ENCODE peak calls at places on chromosomes 4 and X, in ten cellular contexts. C is aorta, O is OCI-LY7, Y is prostate gland, X is DND-41, T is mammary epithelial cell, A is IMR-90, U is Karpas-422, J is colonic mucosa, P is psoas muscle. H is an unnamed sample. For H3K4me1, the result is how much of the 10 kb centered on the place peaks cover.

GRCh38 chr4:2932951-2933565 is 30.1 kb downstream of the NOP14 start:
- DNase-seq in C (peak), O (no peak), Y (no peak), X (no peak), T (no peak), A (no peak), U (peak), J (no peak), P (peak), H (no peak)

GRCh38 chr4:173337463-173337862 is 3.3 kb upstream of the HMGB2 start:
- DNase-seq in C (no peak), O (no peak), Y (no peak), X (no peak), T (no peak), A (peak), U (no peak), J (no peak), P (no peak), H (no peak)

GRCh38 chr4:122836941-122837340 is 10.3 kb downstream of the FGF2 start:
- DNase-seq in C (no peak), O (no peak), Y (no peak), X (no peak), T (peak), A (peak), U (no peak), J (no peak), P (no peak), H (no peak)

GRCh38 chr4:179195887-179196286 is 1753.7 kb upstream of the AGA start:
- DNase-seq in C (no peak), O (no peak), Y (no peak), X (no peak), T (no peak), A (no peak), U (no peak), J (no peak), P (no peak), H (no peak)

GRCh38 chr4:184962125-184962638 is 56.1 kb upstream of the HELT start:
- DNase-seq in C (no peak), O (no peak), Y (no peak), X (no peak), T (no peak), A (no peak), U (no peak), J (no peak), P (no peak), H (no peak)

GRCh38 chr4:10121568-10122097 is 5.0 kb upstream of the WDR1 start:
- DNase-seq in C (no peak), O (no peak), Y (no peak), X (peak), T (no peak), A (no peak), U (no peak), J (peak), P (no peak), H (no peak)

GRCh38 chr4:150580244-150580643 is 1.7 kb upstream of the MAB21L2 start:
- DNase-seq in C (no peak), O (no peak), Y (no peak), X (no peak), T (no peak), A (no peak), U (no peak), J (no peak), P (no peak), H (no peak)

GRCh38 chrX:16114640-16115039 is 8.7 kb upstream of the GRPR start:
- DNase-seq in C (no peak), O (no peak), Y (no peak), X (no peak), T (no peak), A (peak), U (no peak), J (no peak), P (no peak), H (no peak)

GRCh38 chr4:108080752-108081151 is 88.0 kb downstream of the LEF1 start:
- DNase-seq in C (no peak), O (no peak), Y (no peak), X (no peak), T (no peak), A (no peak), U (no peak), J (no peak), P (no peak), H (no peak)

GRCh38 chrX:16148896-16149295 is 18.4 kb upstream of the MAGEB17 start:
- DNase-seq in C (no peak), O (no peak), Y (no peak), X (no peak), T (peak), A (no peak), U (no peak), J (no peak), P (no peak), H (no peak)

GRCh38 chrX:102712967-102713677 is 874 bp downstream of the GPRASP2 start:
- DNase-seq in C (no peak), O (no peak), Y (peak), X (no peak), T (peak), A (peak), U (no peak), J (peak), P (peak), H (peak)

GRCh38 chrX:550514-550913 is 80.1 kb upstream of the SHOX start:
- DNase-seq in C (no peak), O (no peak), Y (no peak), X (no peak), T (no peak), A (no peak), U (no peak), J (no peak), P (no peak), H (no peak)

GRCh38 chr4:82587826-82588225 is 26.0 kb upstream of the TMEM150C start:
- DNase-seq in C (no peak), O (no peak), Y (no peak), X (no peak), T (no peak), A (no peak), U (no peak), J (no peak), P (no peak), H (no peak)

GRCh38 chr4:82467442-82467841 is 37.1 kb downstream of the ENOPH1 start:
- DNase-seq in C (no peak), O (no peak), Y (no peak), X (no peak), T (no peak), A (no peak), U (no peak), J (no peak), P (no peak), H (no peak)

GRCh38 chr4:37243061-37243460 is 1.5 kb upstream of the NWD2 start:
- DNase-seq in C (no peak), O (no peak), Y (no peak), X (no peak), T (no peak), A (no peak), U (peak), J (no peak), P (no peak), H (no peak)

GRCh38 chrX:132023896-132024386 is 839 bp downstream of the STK26 start:
- DNase-seq in C (peak), O (peak), Y (peak), X (peak), T (peak), A (no peak), U (peak), J (peak), P (peak), H (peak)

GRCh38 chrX:119004920-119005524 is 30.6 kb downstream of the LONRF3 start:
- DNase-seq in C (peak), O (peak), Y (peak), X (peak), T (peak), A (peak), U (peak), J (peak), P (peak), H (peak)

GRCh38 chr4:182111586-182111985 is 131.6 kb upstream of the TENM3 start:
- DNase-seq in C (no peak), O (no peak), Y (no peak), X (no peak), T (no peak), A (no peak), U (no peak), J (no peak), P (no peak), H (no peak)

GRCh38 chr4:2246384-2247127 is 4.6 kb upstream of the HAUS3 start:
- DNase-seq in C (no peak), O (no peak), Y (no peak), X (no peak), T (no peak), A (no peak), U (no peak), J (no peak), P (peak), H (no peak)

GRCh38 chr4:95181446-95182306 is 367.1 kb downstream of the UNC5C start:
- DNase-seq in C (no peak), O (no peak), Y (no peak), X (no peak), T (no peak), A (peak), U (no peak), J (no peak), P (no peak), H (no peak)

GRCh38 chr4:109406337-109406931 is 27.2 kb upstream of the SEC24B start:
- DNase-seq in C (no peak), O (peak), Y (peak), X (peak), T (peak), A (peak), U (peak), J (peak), P (no peak), H (no peak)

GRCh38 chr4:1658146-1658545 is 26.0 kb downstream of the FAM53A start:
- DNase-seq in C (no peak), O (no peak), Y (no peak), X (no peak), T (no peak), A (no peak), U (no peak), J (no peak), P (no peak), H (no peak)

GRCh38 chr4:175190654-175191053 is 272.5 kb downstream of the ADAM29 start:
- DNase-seq in C (no peak), O (no peak), Y (no peak), X (no peak), T (no peak), A (no peak), U (no peak), J (no peak), P (no peak), H (no peak)

GRCh38 chr4:101200561-101200960 is 146.8 kb downstream of the PPP3CA start:
- DNase-seq in C (no peak), O (no peak), Y (no peak), X (no peak), T (peak), A (peak), U (no peak), J (no peak), P (no peak), H (no peak)

GRCh38 chr4:53640576-53641459 is 49.5 kb upstream of the LNX1 start:
- DNase-seq in C (no peak), O (no peak), Y (peak), X (no peak), T (no peak), A (no peak), U (no peak), J (no peak), P (no peak), H (no peak)

GRCh38 chr4:152258804-152259708 is 276.8 kb downstream of the FBXW7 start:
- DNase-seq in C (no peak), O (no peak), Y (no peak), X (no peak), T (peak), A (peak), U (no peak), J (no peak), P (no peak), H (no peak)

GRCh38 chr4:57098945-57099344 is 11.2 kb downstream of the IGFBP7 start:
- DNase-seq in C (no peak), O (no peak), Y (no peak), X (no peak), T (peak), A (peak), U (no peak), J (no peak), P (no peak), H (no peak)

GRCh38 chr4:139658185-139658584 is 7.4 kb upstream of the MGST2 start:
- DNase-seq in C (no peak), O (no peak), Y (no peak), X (no peak), T (no peak), A (no peak), U (no peak), J (no peak), P (no peak), H (no peak)

GRCh38 chr4:110620352-110621327 is 2.2 kb downstream of the PITX2 start:
- DNase-seq in C (peak), O (peak), Y (peak), X (no peak), T (no peak), A (no peak), U (no peak), J (peak), P (peak), H (peak)

GRCh38 chr4:113969935-113970334 is 9.5 kb downstream of the ARSJ start:
- DNase-seq in C (no peak), O (no peak), Y (no peak), X (no peak), T (peak), A (no peak), U (no peak), J (no peak), P (no peak), H (no peak)

GRCh38 chrX:34341258-34341657 is 209.1 kb upstream of the FAM47A start:
- DNase-seq in C (no peak), O (no peak), Y (no peak), X (no peak), T (no peak), A (no peak), U (peak), J (no peak), P (no peak), H (no peak)

GRCh38 chr4:113773756-113774155 is 12.2 kb upstream of the CAMK2D start:
- DNase-seq in C (no peak), O (no peak), Y (no peak), X (no peak), T (peak), A (no peak), U (no peak), J (no peak), P (no peak), H (no peak)

GRCh38 chr4:123621072-123621705 is 224.6 kb downstream of the SPRY1 start:
- DNase-seq in C (no peak), O (no peak), Y (no peak), X (peak), T (peak), A (no peak), U (no peak), J (no peak), P (no peak), H (peak)

GRCh38 chr4:144355809-144356757 is 215.6 kb upstream of the GYPA start:
- DNase-seq in C (no peak), O (peak), Y (no peak), X (peak), T (peak), A (peak), U (peak), J (peak), P (no peak), H (no peak)

GRCh38 chr4:152454398-152455011 is 81.4 kb downstream of the FBXW7 start:
- DNase-seq in C (no peak), O (peak), Y (no peak), X (no peak), T (peak), A (peak), U (peak), J (no peak), P (no peak), H (no peak)

GRCh38 chr4:138919094-138919936 is 96.3 kb upstream of the NOCT start:
- DNase-seq in C (peak), O (peak), Y (peak), X (peak), T (peak), A (peak), U (peak), J (peak), P (peak), H (peak)

GRCh38 chrX:153818571-153819397 is 11.6 kb downstream of the PDZD4 start:
- DNase-seq in C (no peak), O (no peak), Y (no peak), X (peak), T (no peak), A (no peak), U (no peak), J (no peak), P (peak), H (peak)

GRCh38 chr4:7964459-7964858 is 24.8 kb upstream of the AFAP1 start:
- DNase-seq in C (no peak), O (no peak), Y (no peak), X (no peak), T (no peak), A (no peak), U (no peak), J (no peak), P (no peak), H (peak)
- H3K4me1 ChIP-seq in C (under half), O (under half), Y (under half), X (under half), T (under half), A (under half), U (under half), J (under half), P (under half), H (under half)

DNA sequence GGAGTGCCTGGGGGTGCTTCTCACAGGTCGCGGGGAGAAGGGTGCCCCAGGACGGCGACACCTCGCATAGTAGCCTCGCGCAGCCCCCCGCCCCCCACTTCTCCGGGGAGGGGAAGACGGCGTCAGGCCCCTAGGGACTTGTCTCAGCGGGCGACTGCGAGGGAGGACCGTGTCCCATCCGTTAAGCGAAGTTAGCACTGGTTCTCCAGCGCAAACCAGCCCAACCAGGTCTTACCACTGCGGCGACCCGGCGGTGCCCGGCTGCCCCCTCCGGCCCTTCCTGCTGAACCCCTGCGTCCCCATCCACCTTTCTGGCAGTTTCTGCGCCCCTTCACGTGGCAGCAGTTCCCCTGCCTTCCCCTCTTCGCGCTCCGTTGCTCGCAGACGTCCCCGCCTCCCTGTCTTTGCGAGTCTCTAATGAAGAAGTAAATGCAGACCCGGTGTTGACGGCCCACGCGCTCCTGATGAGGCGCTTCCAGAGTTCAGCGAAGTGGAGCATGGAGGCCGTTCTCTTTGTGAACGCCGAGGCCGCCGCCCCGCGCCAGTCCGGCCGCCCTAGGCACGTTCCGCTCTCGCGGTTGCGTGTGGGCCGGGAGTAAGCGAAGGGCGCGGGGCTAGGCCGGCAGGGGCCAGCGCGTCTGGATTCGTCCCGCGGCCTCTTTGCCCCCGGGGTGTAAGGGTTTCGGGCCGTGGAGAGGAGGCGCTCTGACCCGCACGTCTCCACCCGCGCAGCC is 3.0 kb downstream of the SLIT2 start:
- DNase-seq in C (peak), O (no peak), Y (no peak), X (no peak), T (no peak), A (peak), U (no peak), J (no peak), P (peak), H (peak)
- H3K4me3 ChIP-seq in C (peak), O (no peak), Y (peak), X (no peak), T (peak), A (peak), U (no peak), J (peak), P (peak), H (peak)

DNA sequence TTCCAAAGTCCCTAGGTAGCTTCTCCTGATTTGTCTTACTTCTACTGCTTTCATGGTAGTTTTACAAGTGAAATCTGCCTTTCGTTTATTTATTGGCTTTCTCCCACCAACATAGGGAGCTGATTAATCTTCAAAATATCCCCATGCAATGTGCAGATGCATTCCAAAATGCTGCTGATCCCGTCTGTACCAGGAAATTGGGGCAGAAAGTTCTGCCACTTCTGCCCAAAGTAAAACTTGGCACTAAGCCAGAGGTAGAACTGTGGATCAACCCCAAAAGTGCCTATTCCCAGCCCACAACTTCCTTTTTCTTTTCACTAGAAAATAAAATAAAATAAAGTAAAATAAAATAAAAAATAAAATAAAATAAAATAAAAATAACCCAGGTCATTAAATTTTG is 47.3 kb upstream of the PPARGC1A start:
- DNase-seq in C (no peak), O (no peak), Y (no peak), X (no peak), T (no peak), A (peak), U (no peak), J (no peak), P (no peak), H (no peak)
- H3K4me1 ChIP-seq in C (under half), O (under half), Y (under half), X (under half), T (under half), A (under half), U (under half), J (under half), P (under half), H (under half)

GRCh38 chrX:127577884-127578283 is 474.3 kb downstream of the ACTRT1 start:
- DNase-seq in C (no peak), O (no peak), Y (no peak), X (no peak), T (no peak), A (no peak), U (no peak), J (no peak), P (no peak), H (no peak)

GRCh38 chrX:127574829-127575228 is 477.4 kb downstream of the ACTRT1 start:
- DNase-seq in C (no peak), O (no peak), Y (no peak), X (no peak), T (no peak), A (no peak), U (no peak), J (no peak), P (no peak), H (no peak)

DNA sequence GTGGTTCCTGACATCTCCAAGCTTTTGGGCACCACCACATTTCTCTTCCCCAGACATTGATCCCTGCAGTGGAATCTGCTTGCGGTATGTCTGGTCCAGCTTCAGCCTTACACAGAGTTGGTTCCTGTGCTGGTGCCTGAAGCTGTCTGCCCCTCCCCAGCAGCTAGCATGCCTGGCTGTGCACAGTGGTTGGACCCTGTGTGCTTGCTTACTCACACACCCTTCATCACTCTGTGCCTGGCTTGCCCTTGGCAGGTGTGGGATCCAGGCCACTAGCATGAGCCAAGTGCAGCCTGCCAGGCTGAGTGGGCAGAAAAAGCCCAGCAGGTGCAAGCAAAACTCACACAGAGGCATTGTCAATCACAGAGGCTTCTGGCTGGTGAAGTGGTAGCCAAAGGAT is 473.8 kb downstream of the ACTRT1 start:
- DNase-seq in C (no peak), O (no peak), Y (no peak), X (no peak), T (no peak), A (no peak), U (no peak), J (no peak), P (no peak), H (peak)
- H3K4me3 ChIP-seq in C (no peak), O (no peak), Y (no peak), X (no peak), T (no peak), A (no peak), U (no peak), J (no peak), P (no peak), H (no peak)

GRCh38 chr4:30721353-30722091 is 1.4 kb downstream of the PCDH7 start:
- DNase-seq in C (peak), O (no peak), Y (peak), X (no peak), T (peak), A (peak), U (no peak), J (peak), P (peak), H (peak)
- H3K4me1 ChIP-seq in C (under half), O (under half), Y (under half), X (under half), T (under half), A (under half), U (under half), J (under half), P (under half), H (under half)

DNA sequence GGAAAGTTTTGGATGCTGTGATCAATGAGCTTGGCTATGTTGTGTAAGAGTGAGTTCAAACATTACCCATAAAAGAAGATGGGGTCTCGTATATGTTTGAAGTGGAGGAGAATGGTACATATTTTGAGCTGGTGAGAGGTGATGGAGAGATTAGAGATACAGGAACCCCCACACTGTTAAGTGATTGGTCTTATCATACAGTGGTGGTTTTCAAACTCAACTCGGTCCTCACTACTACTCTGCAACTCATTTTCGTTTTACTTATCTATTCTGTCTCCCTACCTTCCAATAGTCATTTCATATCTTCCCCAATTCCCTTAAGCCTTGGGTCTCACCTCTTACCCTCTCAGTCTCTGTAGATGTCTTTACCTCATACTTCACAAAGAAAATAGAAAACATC is 16.4 kb upstream of the TNIP3 start:
- DNase-seq in C (no peak), O (no peak), Y (no peak), X (no peak), T (no peak), A (no peak), U (no peak), J (no peak), P (no peak), H (no peak)
- H3K4me3 ChIP-seq in C (no peak), O (no peak), Y (no peak), X (no peak), T (no peak), A (no peak), U (no peak), J (no peak), P (no peak), H (no peak)

H was measured in right cardiac atrium.